ENCODE peak calls at places on chromosomes 13 and 19, in seven cellular contexts. One of them, this sample, is unnamed.

GRCh38 chr13:91045351-91046034 is 302.0 kb upstream of the MIR17HG start:
- DNase-seq in fibroblast of pulmonary artery: peak
- DNase-seq in Peyer's patch: no peak
- DNase-seq in uterus: no peak
- DNase-seq in A549: peak
- DNase-seq in heart right ventricle: no peak
- DNase-seq in tibial artery: no peak
- DNase-seq in this sample: peak

GRCh38 chr19:547836-548720 is 4.2 kb downstream of the GZMM start:
- DNase-seq in fibroblast of pulmonary artery: no peak
- DNase-seq in Peyer's patch: no peak
- DNase-seq in uterus: no peak
- DNase-seq in A549: no peak
- DNase-seq in heart right ventricle: no peak
- DNase-seq in tibial artery: no peak
- DNase-seq in this sample: no peak

GRCh38 chr19:42111384-42111783 is 20.9 kb downstream of the POU2F2 start:
- DNase-seq in fibroblast of pulmonary artery: peak
- DNase-seq in Peyer's patch: no peak
- DNase-seq in uterus: no peak
- DNase-seq in A549: no peak
- DNase-seq in heart right ventricle: no peak
- DNase-seq in tibial artery: no peak
- DNase-seq in this sample: peak

GRCh38 chr19:811007-811434 is 10.7 kb downstream of the PLPPR3 start:
- DNase-seq in fibroblast of pulmonary artery: no peak
- DNase-seq in Peyer's patch: no peak
- DNase-seq in uterus: no peak
- DNase-seq in A549: no peak
- DNase-seq in heart right ventricle: no peak
- DNase-seq in tibial artery: no peak
- DNase-seq in this sample: no peak

GRCh38 chr19:1267441-1268391 is 1.4 kb upstream of the CIRBP start:
- DNase-seq in fibroblast of pulmonary artery: no peak
- DNase-seq in Peyer's patch: no peak
- DNase-seq in uterus: peak
- DNase-seq in A549: no peak
- DNase-seq in heart right ventricle: no peak
- DNase-seq in tibial artery: peak
- DNase-seq in this sample: no peak

GRCh38 chr19:3944018-3944721 is 11.3 kb downstream of the NMRK2 start:
- DNase-seq in fibroblast of pulmonary artery: no peak
- DNase-seq in Peyer's patch: no peak
- DNase-seq in uterus: no peak
- DNase-seq in A549: no peak
- DNase-seq in heart right ventricle: no peak
- DNase-seq in tibial artery: no peak
- DNase-seq in this sample: no peak

GRCh38 chr19:44672226-44672625 is 944 bp downstream of the CEACAM19 start:
- DNase-seq in fibroblast of pulmonary artery: no peak
- DNase-seq in Peyer's patch: no peak
- DNase-seq in uterus: no peak
- DNase-seq in A549: no peak
- DNase-seq in heart right ventricle: no peak
- DNase-seq in tibial artery: no peak
- DNase-seq in this sample: no peak

GRCh38 chr19:46761418-46761831 is 15.2 kb upstream of the STRN4 start:
- DNase-seq in fibroblast of pulmonary artery: peak
- DNase-seq in Peyer's patch: no peak
- DNase-seq in uterus: no peak
- DNase-seq in A549: no peak
- DNase-seq in heart right ventricle: no peak
- DNase-seq in tibial artery: no peak
- DNase-seq in this sample: no peak

GRCh38 chr13:34810996-34811395 is 131.1 kb upstream of the NBEA start:
- DNase-seq in fibroblast of pulmonary artery: no peak
- DNase-seq in Peyer's patch: no peak
- DNase-seq in uterus: no peak
- DNase-seq in A549: no peak
- DNase-seq in heart right ventricle: no peak
- DNase-seq in tibial artery: no peak
- DNase-seq in this sample: no peak

GRCh38 chr13:53068841-53069520 is 40.4 kb downstream of the OLFM4 start:
- DNase-seq in fibroblast of pulmonary artery: no peak
- DNase-seq in Peyer's patch: no peak
- DNase-seq in uterus: no peak
- DNase-seq in A549: no peak
- DNase-seq in heart right ventricle: no peak
- DNase-seq in tibial artery: no peak
- DNase-seq in this sample: no peak

GRCh38 chr13:78875792-78876580 is 217.0 kb upstream of the OBI1 start:
- DNase-seq in fibroblast of pulmonary artery: no peak
- DNase-seq in Peyer's patch: no peak
- DNase-seq in uterus: no peak
- DNase-seq in A549: no peak
- DNase-seq in heart right ventricle: no peak
- DNase-seq in tibial artery: no peak
- DNase-seq in this sample: no peak

GRCh38 chr13:75395901-75396300 is 86.1 kb downstream of the TBC1D4 start:
- DNase-seq in fibroblast of pulmonary artery: no peak
- DNase-seq in Peyer's patch: no peak
- DNase-seq in uterus: no peak
- DNase-seq in A549: no peak
- DNase-seq in heart right ventricle: no peak
- DNase-seq in tibial artery: no peak
- DNase-seq in this sample: no peak

GRCh38 chr13:103805771-103806170 is 739.6 kb upstream of the SLC10A2 start:
- DNase-seq in fibroblast of pulmonary artery: no peak
- DNase-seq in Peyer's patch: no peak
- DNase-seq in uterus: no peak
- DNase-seq in A549: no peak
- DNase-seq in heart right ventricle: no peak
- DNase-seq in tibial artery: no peak
- DNase-seq in this sample: no peak

GRCh38 chr19:13846533-13847032 is 30.4 kb upstream of the NANOS3 start:
- DNase-seq in fibroblast of pulmonary artery: peak
- DNase-seq in Peyer's patch: peak
- DNase-seq in uterus: peak
- DNase-seq in A549: peak
- DNase-seq in heart right ventricle: peak
- DNase-seq in tibial artery: peak
- DNase-seq in this sample: peak

GRCh38 chr19:13848811-13849241 is 28.1 kb upstream of the NANOS3 start:
- DNase-seq in fibroblast of pulmonary artery: no peak
- DNase-seq in Peyer's patch: no peak
- DNase-seq in uterus: no peak
- DNase-seq in A549: no peak
- DNase-seq in heart right ventricle: no peak
- DNase-seq in tibial artery: no peak
- DNase-seq in this sample: no peak

GRCh38 chr19:13847033-13847899 is 29.7 kb upstream of the NANOS3 start:
- DNase-seq in fibroblast of pulmonary artery: peak
- DNase-seq in Peyer's patch: peak
- DNase-seq in uterus: peak
- DNase-seq in A549: no peak
- DNase-seq in heart right ventricle: peak
- DNase-seq in tibial artery: peak
- DNase-seq in this sample: peak

GRCh38 chr19:13849277-13849676 is 27.7 kb upstream of the NANOS3 start:
- DNase-seq in fibroblast of pulmonary artery: no peak
- DNase-seq in Peyer's patch: no peak
- DNase-seq in uterus: no peak
- DNase-seq in A549: no peak
- DNase-seq in heart right ventricle: no peak
- DNase-seq in tibial artery: peak
- DNase-seq in this sample: no peak

DNA sequence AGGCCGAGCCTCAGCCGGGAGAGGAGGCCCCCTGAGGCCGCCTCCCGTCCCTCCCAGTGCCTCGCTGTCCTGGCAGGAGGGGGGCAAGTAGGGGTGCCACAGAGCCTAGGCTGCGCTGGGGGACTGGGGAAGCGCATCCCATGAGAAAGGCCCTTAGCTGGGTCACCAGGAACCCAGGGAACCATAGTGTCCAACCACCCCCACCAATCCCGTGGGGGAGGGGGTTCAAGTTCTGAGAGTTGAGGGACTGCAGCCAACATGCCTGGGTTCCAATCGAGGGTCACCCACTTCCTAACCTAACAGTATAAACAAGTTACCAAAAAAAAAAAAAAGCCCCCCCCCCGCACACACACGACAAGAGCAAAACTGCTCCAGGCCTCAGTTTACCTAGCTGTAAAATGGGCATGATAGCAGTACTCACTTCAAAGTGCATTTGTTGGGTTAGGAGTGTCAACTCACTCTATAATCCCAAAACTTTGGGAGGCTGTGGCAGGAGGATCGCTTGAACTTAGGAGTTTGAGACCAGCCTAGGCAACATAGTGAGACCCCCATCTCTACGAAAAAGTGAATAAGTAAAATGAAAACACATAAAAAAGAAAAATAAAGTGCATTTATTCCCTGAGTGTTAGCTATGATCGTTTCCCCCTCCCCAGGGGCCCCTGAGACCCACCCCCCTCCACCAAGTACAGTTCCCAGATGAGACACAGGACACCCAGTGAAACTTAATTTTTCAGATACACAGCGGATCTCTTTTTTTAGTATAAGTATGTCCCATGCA is 28.8 kb upstream of the NANOS3 start:
- DNase-seq in fibroblast of pulmonary artery: no peak
- DNase-seq in Peyer's patch: no peak
- DNase-seq in uterus: no peak
- DNase-seq in A549: no peak
- DNase-seq in heart right ventricle: no peak
- DNase-seq in tibial artery: no peak
- DNase-seq in this sample: no peak
- H3K4me3 ChIP-seq in fibroblast of pulmonary artery: no peak
- H3K4me3 ChIP-seq in Peyer's patch: peak
- H3K4me3 ChIP-seq in uterus: peak
- H3K4me3 ChIP-seq in A549: peak
- H3K4me3 ChIP-seq in heart right ventricle: peak
- H3K4me3 ChIP-seq in tibial artery: peak
- H3K4me3 ChIP-seq in this sample: peak

DNA sequence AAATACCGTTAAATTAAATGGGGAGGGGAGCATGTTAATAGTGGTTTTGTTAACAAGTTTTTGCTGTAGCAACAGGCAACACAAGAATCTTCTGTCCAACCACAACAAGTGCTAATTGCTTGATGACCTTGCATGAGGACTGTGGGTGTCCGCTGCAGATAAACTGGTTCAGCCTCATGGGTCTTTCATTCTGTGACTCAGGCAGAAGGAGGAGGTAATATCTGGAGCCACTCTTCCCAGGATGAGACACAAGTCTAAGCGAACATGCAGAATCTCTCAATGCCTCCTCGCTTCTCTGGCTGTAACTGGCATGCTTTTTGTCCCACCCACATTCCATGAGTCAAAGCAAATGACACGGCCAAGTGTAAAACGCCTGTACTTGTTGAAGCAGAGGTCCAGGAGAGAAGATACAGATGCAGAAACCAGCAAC is 56.6 kb upstream of the MYO16 start:
- DNase-seq in fibroblast of pulmonary artery: no peak
- DNase-seq in Peyer's patch: no peak
- DNase-seq in uterus: no peak
- DNase-seq in A549: no peak
- DNase-seq in heart right ventricle: no peak
- DNase-seq in tibial artery: no peak
- DNase-seq in this sample: peak
- H3K4me3 ChIP-seq in fibroblast of pulmonary artery: no peak
- H3K4me3 ChIP-seq in Peyer's patch: no peak
- H3K4me3 ChIP-seq in uterus: no peak
- H3K4me3 ChIP-seq in A549: no peak
- H3K4me3 ChIP-seq in heart right ventricle: no peak
- H3K4me3 ChIP-seq in tibial artery: no peak
- H3K4me3 ChIP-seq in this sample: no peak

GRCh38 chr19:17136617-17137016 is 61.0 kb downstream of the MYO9B start:
- DNase-seq in fibroblast of pulmonary artery: no peak
- DNase-seq in Peyer's patch: no peak
- DNase-seq in uterus: no peak
- DNase-seq in A549: no peak
- DNase-seq in heart right ventricle: no peak
- DNase-seq in tibial artery: no peak
- DNase-seq in this sample: no peak

GRCh38 chr19:17138937-17139598 is 63.5 kb downstream of the MYO9B start:
- DNase-seq in fibroblast of pulmonary artery: no peak
- DNase-seq in Peyer's patch: no peak
- DNase-seq in uterus: no peak
- DNase-seq in A549: no peak
- DNase-seq in heart right ventricle: peak
- DNase-seq in tibial artery: no peak
- DNase-seq in this sample: no peak

GRCh38 chr19:17137417-17137816 is 61.8 kb downstream of the MYO9B start:
- DNase-seq in fibroblast of pulmonary artery: no peak
- DNase-seq in Peyer's patch: no peak
- DNase-seq in uterus: no peak
- DNase-seq in A549: no peak
- DNase-seq in heart right ventricle: peak
- DNase-seq in tibial artery: no peak
- DNase-seq in this sample: no peak

GRCh38 chr19:17136026-17136425 is 60.4 kb downstream of the MYO9B start:
- DNase-seq in fibroblast of pulmonary artery: no peak
- DNase-seq in Peyer's patch: no peak
- DNase-seq in uterus: no peak
- DNase-seq in A549: no peak
- DNase-seq in heart right ventricle: no peak
- DNase-seq in tibial artery: no peak
- DNase-seq in this sample: no peak
- H3K4me3 ChIP-seq in fibroblast of pulmonary artery: no peak
- H3K4me3 ChIP-seq in Peyer's patch: no peak
- H3K4me3 ChIP-seq in uterus: no peak
- H3K4me3 ChIP-seq in A549: peak
- H3K4me3 ChIP-seq in heart right ventricle: peak
- H3K4me3 ChIP-seq in tibial artery: peak
- H3K4me3 ChIP-seq in this sample: no peak

DNA sequence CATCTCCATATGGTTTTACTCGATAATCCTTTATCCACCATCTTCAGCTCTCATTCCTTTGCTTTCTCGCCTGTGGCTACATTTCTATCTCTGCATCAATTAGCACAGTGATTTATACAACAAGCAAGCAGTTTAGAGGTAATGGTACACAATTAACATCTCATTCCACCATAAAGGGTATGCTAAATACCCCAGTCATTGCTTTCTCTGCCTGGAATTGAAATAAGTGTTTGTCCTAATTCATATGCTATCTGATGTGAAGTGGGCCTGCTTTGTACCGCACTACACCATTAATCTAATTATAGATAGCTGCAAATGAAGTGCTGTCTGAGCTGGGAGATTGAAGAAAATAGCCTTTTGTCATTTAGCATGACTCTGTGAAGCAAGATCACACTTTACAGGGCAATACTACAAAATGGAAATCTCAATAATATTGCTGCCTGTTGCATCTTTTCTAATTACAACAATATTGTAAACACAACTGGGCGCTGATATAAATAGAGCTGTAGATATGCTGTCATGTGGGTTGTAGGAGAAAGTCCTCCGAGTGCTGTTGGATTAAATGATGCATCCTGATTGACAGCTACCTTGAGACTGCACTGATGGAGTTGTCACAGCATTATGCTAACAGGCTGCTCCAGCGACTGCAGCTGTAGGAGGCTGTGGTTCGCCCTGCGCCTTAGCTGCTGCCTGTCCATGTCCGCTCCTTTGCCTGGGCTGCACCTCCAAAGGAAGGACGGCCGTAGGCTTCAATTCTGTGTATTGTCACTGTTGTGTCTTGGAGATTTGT is 78.2 kb downstream of the GGACT start:
- DNase-seq in fibroblast of pulmonary artery: no peak
- DNase-seq in Peyer's patch: no peak
- DNase-seq in uterus: no peak
- DNase-seq in A549: no peak
- DNase-seq in heart right ventricle: no peak
- DNase-seq in tibial artery: no peak
- DNase-seq in this sample: no peak
- H3K4me3 ChIP-seq in fibroblast of pulmonary artery: no peak
- H3K4me3 ChIP-seq in Peyer's patch: no peak
- H3K4me3 ChIP-seq in uterus: no peak
- H3K4me3 ChIP-seq in A549: no peak
- H3K4me3 ChIP-seq in heart right ventricle: no peak
- H3K4me3 ChIP-seq in tibial artery: no peak
- H3K4me3 ChIP-seq in this sample: no peak

This sample was measured in epithelial cell of esophagus.